ENCODE peak calls at places on chromosomes 7 and 10, in eight cellular contexts. F is naive thymus-derived CD4-positive, alpha-beta T cell; V is AG20443; Y is SHP77; K is HCEC 1CT; L is nephron progenitor cell; Z is RWPE1; M is cardiac fibroblast. Q is an unnamed sample.

GRCh38 chr10:79340646-79341244 is 6.5 kb upstream of the PPIF start:
- DNase-seq in F (no peak), V (no peak), Y (no peak), K (no peak), L (no peak), Z (no peak), M (no peak), Q (no peak)

GRCh38 chr7:76327610-76328009 is 25.1 kb downstream of the HSPB1 start:
- DNase-seq in F (no peak), V (no peak), Y (no peak), K (no peak), L (no peak), Z (no peak), M (no peak), Q (peak)

GRCh38 chr7:55180821-55181542 is 162.2 kb downstream of the EGFR start:
- DNase-seq in F (no peak), V (no peak), Y (no peak), K (no peak), L (no peak), Z (no peak), M (no peak), Q (no peak)

GRCh38 chr7:155791836-155792235 is 20.4 kb downstream of the SHH start:
- DNase-seq in F (no peak), V (no peak), Y (no peak), K (no peak), L (no peak), Z (no peak), M (no peak), Q (no peak)

GRCh38 chr10:49334993-49335972 is 36.3 kb downstream of the C10orf71 start:
- DNase-seq in F (no peak), V (no peak), Y (no peak), K (no peak), L (no peak), Z (no peak), M (no peak), Q (no peak)

GRCh38 chr10:105973252-105973877 is 1191.1 kb downstream of the SORCS1 start:
- DNase-seq in F (no peak), V (peak), Y (peak), K (no peak), L (no peak), Z (no peak), M (peak), Q (no peak)

GRCh38 chr10:132459252-132460028 is 62.4 kb downstream of the PWWP2B start:
- DNase-seq in F (no peak), V (no peak), Y (no peak), K (no peak), L (peak), Z (no peak), M (no peak), Q (no peak)

GRCh38 chr10:26486985-26487850 is 49.1 kb downstream of the APBB1IP start:
- DNase-seq in F (peak), V (peak), Y (no peak), K (peak), L (no peak), Z (peak), M (peak), Q (no peak)

GRCh38 chr10:69446650-69447151 is 4.6 kb upstream of the TSPAN15 start:
- DNase-seq in F (no peak), V (peak), Y (no peak), K (peak), L (no peak), Z (peak), M (peak), Q (peak)

Q was measured in lung microvascular endothelial cell.